ENCODE peak calls at places on chromosomes 4 and X, in four cellular contexts. One of them, this sample, is unnamed.

GRCh38 chr4:21768349-21769310 is 179.9 kb downstream of the KCNIP4 start:
- DNase-seq in colonic mucosa: peak
- DNase-seq in memory B cell: no peak
- DNase-seq in activated naive CD4-positive, alpha-beta T cell treated with anti-CD3 and anti-CD28 coated beads, Interleukin-2, amount 50 U/mL, for 16 hours: no peak
- DNase-seq in this sample: peak

GRCh38 chrX:11374570-11374969 is 81.4 kb downstream of the AMELX start:
- DNase-seq in memory B cell: no peak
- DNase-seq in colonic mucosa: no peak
- DNase-seq in activated naive CD4-positive, alpha-beta T cell treated with anti-CD3 and anti-CD28 coated beads, Interleukin-2, amount 50 U/mL, for 16 hours: no peak
- DNase-seq in this sample: no peak

GRCh38 chr4:2320746-2321145 is 58.8 kb upstream of the MXD4 start:
- DNase-seq in colonic mucosa: no peak
- DNase-seq in activated naive CD4-positive, alpha-beta T cell treated with anti-CD3 and anti-CD28 coated beads, Interleukin-2, amount 50 U/mL, for 16 hours: no peak
- DNase-seq in memory B cell: no peak
- DNase-seq in this sample: no peak

GRCh38 chrX:155577682-155578081 is 35.1 kb downstream of the TMLHE start:
- DNase-seq in activated naive CD4-positive, alpha-beta T cell treated with anti-CD3 and anti-CD28 coated beads, Interleukin-2, amount 50 U/mL, for 16 hours: no peak
- DNase-seq in colonic mucosa: no peak
- DNase-seq in memory B cell: no peak
- DNase-seq in this sample: no peak

GRCh38 chr4:176584031-176584430 is 208.7 kb downstream of the VEGFC start:
- DNase-seq in colonic mucosa: no peak
- DNase-seq in memory B cell: no peak
- DNase-seq in activated naive CD4-positive, alpha-beta T cell treated with anti-CD3 and anti-CD28 coated beads, Interleukin-2, amount 50 U/mL, for 16 hours: no peak
- DNase-seq in this sample: no peak

GRCh38 chr4:86472377-86473019 is 112.6 kb upstream of the MAPK10 start:
- DNase-seq in memory B cell: no peak
- DNase-seq in activated naive CD4-positive, alpha-beta T cell treated with anti-CD3 and anti-CD28 coated beads, Interleukin-2, amount 50 U/mL, for 16 hours: no peak
- DNase-seq in colonic mucosa: no peak
- DNase-seq in this sample: no peak

GRCh38 chr4:141501931-141502330 is 134.5 kb upstream of the IL15 start:
- DNase-seq in memory B cell: no peak
- DNase-seq in colonic mucosa: no peak
- DNase-seq in activated naive CD4-positive, alpha-beta T cell treated with anti-CD3 and anti-CD28 coated beads, Interleukin-2, amount 50 U/mL, for 16 hours: no peak
- DNase-seq in this sample: no peak

GRCh38 chrX:2492536-2493218 is 8.1 kb downstream of the DHRSX start:
- DNase-seq in activated naive CD4-positive, alpha-beta T cell treated with anti-CD3 and anti-CD28 coated beads, Interleukin-2, amount 50 U/mL, for 16 hours: no peak
- DNase-seq in colonic mucosa: no peak
- DNase-seq in memory B cell: no peak
- DNase-seq in this sample: no peak

GRCh38 chr4:1261107-1261928 is 12.4 kb upstream of the CTBP1 start:
- DNase-seq in colonic mucosa: no peak
- DNase-seq in memory B cell: no peak
- DNase-seq in activated naive CD4-positive, alpha-beta T cell treated with anti-CD3 and anti-CD28 coated beads, Interleukin-2, amount 50 U/mL, for 16 hours: no peak
- DNase-seq in this sample: no peak

GRCh38 chr4:10706236-10706635 is 21.7 kb upstream of the CLNK start:
- DNase-seq in memory B cell: no peak
- DNase-seq in colonic mucosa: no peak
- DNase-seq in activated naive CD4-positive, alpha-beta T cell treated with anti-CD3 and anti-CD28 coated beads, Interleukin-2, amount 50 U/mL, for 16 hours: no peak
- DNase-seq in this sample: no peak

GRCh38 chr4:71466775-71467174 is 128.0 kb downstream of the SLC4A4 start:
- DNase-seq in memory B cell: no peak
- DNase-seq in activated naive CD4-positive, alpha-beta T cell treated with anti-CD3 and anti-CD28 coated beads, Interleukin-2, amount 50 U/mL, for 16 hours: no peak
- DNase-seq in colonic mucosa: no peak
- DNase-seq in this sample: no peak

GRCh38 chrX:29491659-29492058 is 723.7 kb upstream of the MAGEB2 start:
- DNase-seq in memory B cell: no peak
- DNase-seq in colonic mucosa: no peak
- DNase-seq in activated naive CD4-positive, alpha-beta T cell treated with anti-CD3 and anti-CD28 coated beads, Interleukin-2, amount 50 U/mL, for 16 hours: no peak
- DNase-seq in this sample: no peak

GRCh38 chrX:24148535-24149345 is 789 bp upstream of the ZFX start:
- DNase-seq in activated naive CD4-positive, alpha-beta T cell treated with anti-CD3 and anti-CD28 coated beads, Interleukin-2, amount 50 U/mL, for 16 hours: no peak
- DNase-seq in colonic mucosa: peak
- DNase-seq in memory B cell: no peak
- DNase-seq in this sample: no peak

GRCh38 chr4:96293806-96294205 is 453.9 kb downstream of the PDHA2 start:
- DNase-seq in memory B cell: no peak
- DNase-seq in colonic mucosa: no peak
- DNase-seq in activated naive CD4-positive, alpha-beta T cell treated with anti-CD3 and anti-CD28 coated beads, Interleukin-2, amount 50 U/mL, for 16 hours: no peak
- DNase-seq in this sample: no peak

GRCh38 chrX:37378399-37378798 is 29.2 kb downstream of the PRRG1 start:
- DNase-seq in activated naive CD4-positive, alpha-beta T cell treated with anti-CD3 and anti-CD28 coated beads, Interleukin-2, amount 50 U/mL, for 16 hours: no peak
- DNase-seq in memory B cell: no peak
- DNase-seq in colonic mucosa: no peak
- DNase-seq in this sample: no peak

GRCh38 chr4:76272999-76273398 is 21.5 kb downstream of the FAM47E start:
- DNase-seq in colonic mucosa: no peak
- DNase-seq in memory B cell: no peak
- DNase-seq in activated naive CD4-positive, alpha-beta T cell treated with anti-CD3 and anti-CD28 coated beads, Interleukin-2, amount 50 U/mL, for 16 hours: no peak
- DNase-seq in this sample: no peak

GRCh38 chr4:34953145-34953799 is 1291.0 kb downstream of the ARAP2 start:
- DNase-seq in activated naive CD4-positive, alpha-beta T cell treated with anti-CD3 and anti-CD28 coated beads, Interleukin-2, amount 50 U/mL, for 16 hours: no peak
- DNase-seq in memory B cell: no peak
- DNase-seq in colonic mucosa: no peak
- DNase-seq in this sample: no peak

GRCh38 chr4:59060895-59061294 is 1950.7 kb upstream of the IGFBP7 start:
- DNase-seq in activated naive CD4-positive, alpha-beta T cell treated with anti-CD3 and anti-CD28 coated beads, Interleukin-2, amount 50 U/mL, for 16 hours: no peak
- DNase-seq in memory B cell: no peak
- DNase-seq in colonic mucosa: no peak
- DNase-seq in this sample: no peak

GRCh38 chrX:125883169-125883568 is 282.9 kb downstream of the DCAF12L2 start:
- DNase-seq in activated naive CD4-positive, alpha-beta T cell treated with anti-CD3 and anti-CD28 coated beads, Interleukin-2, amount 50 U/mL, for 16 hours: no peak
- DNase-seq in colonic mucosa: no peak
- DNase-seq in memory B cell: no peak
- DNase-seq in this sample: no peak

GRCh38 chr4:182642831-182643230 is 274.4 kb downstream of the DCTD start:
- DNase-seq in activated naive CD4-positive, alpha-beta T cell treated with anti-CD3 and anti-CD28 coated beads, Interleukin-2, amount 50 U/mL, for 16 hours: no peak
- DNase-seq in memory B cell: no peak
- DNase-seq in colonic mucosa: no peak
- DNase-seq in this sample: no peak

GRCh38 chr4:36532670-36533373 is 251.4 kb downstream of the DTHD1 start:
- DNase-seq in colonic mucosa: no peak
- DNase-seq in memory B cell: no peak
- DNase-seq in activated naive CD4-positive, alpha-beta T cell treated with anti-CD3 and anti-CD28 coated beads, Interleukin-2, amount 50 U/mL, for 16 hours: no peak
- DNase-seq in this sample: no peak

GRCh38 chr4:163367651-163368050 is 24.0 kb downstream of the NPY5R start:
- DNase-seq in activated naive CD4-positive, alpha-beta T cell treated with anti-CD3 and anti-CD28 coated beads, Interleukin-2, amount 50 U/mL, for 16 hours: no peak
- DNase-seq in memory B cell: no peak
- DNase-seq in colonic mucosa: peak
- DNase-seq in this sample: no peak

GRCh38 chr4:7307391-7308099 is 115.2 kb downstream of the SORCS2 start:
- DNase-seq in colonic mucosa: no peak
- DNase-seq in activated naive CD4-positive, alpha-beta T cell treated with anti-CD3 and anti-CD28 coated beads, Interleukin-2, amount 50 U/mL, for 16 hours: no peak
- DNase-seq in memory B cell: no peak
- DNase-seq in this sample: no peak

GRCh38 chr4:24368801-24369200 is 215.6 kb downstream of the DHX15 start:
- DNase-seq in activated naive CD4-positive, alpha-beta T cell treated with anti-CD3 and anti-CD28 coated beads, Interleukin-2, amount 50 U/mL, for 16 hours: no peak
- DNase-seq in memory B cell: no peak
- DNase-seq in colonic mucosa: no peak
- DNase-seq in this sample: no peak

GRCh38 chrX:55767100-55767499 is 49.6 kb downstream of the RRAGB start:
- DNase-seq in memory B cell: no peak
- DNase-seq in colonic mucosa: no peak
- DNase-seq in activated naive CD4-positive, alpha-beta T cell treated with anti-CD3 and anti-CD28 coated beads, Interleukin-2, amount 50 U/mL, for 16 hours: no peak
- DNase-seq in this sample: no peak

GRCh38 chr4:71765349-71765748 is 18.5 kb downstream of the GC start:
- DNase-seq in colonic mucosa: no peak
- DNase-seq in memory B cell: no peak
- DNase-seq in activated naive CD4-positive, alpha-beta T cell treated with anti-CD3 and anti-CD28 coated beads, Interleukin-2, amount 50 U/mL, for 16 hours: no peak
- DNase-seq in this sample: no peak

GRCh38 chr4:138235419-138235952 is 6.7 kb downstream of the SLC7A11 start:
- DNase-seq in memory B cell: no peak
- DNase-seq in activated naive CD4-positive, alpha-beta T cell treated with anti-CD3 and anti-CD28 coated beads, Interleukin-2, amount 50 U/mL, for 16 hours: no peak
- DNase-seq in colonic mucosa: no peak
- DNase-seq in this sample: no peak

GRCh38 chrX:12080265-12080664 is 58.0 kb upstream of the FRMPD4 start:
- DNase-seq in activated naive CD4-positive, alpha-beta T cell treated with anti-CD3 and anti-CD28 coated beads, Interleukin-2, amount 50 U/mL, for 16 hours: no peak
- DNase-seq in colonic mucosa: no peak
- DNase-seq in memory B cell: no peak
- DNase-seq in this sample: no peak

GRCh38 chrX:13933352-13933751 is 96.3 kb downstream of the GEMIN8 start:
- DNase-seq in colonic mucosa: no peak
- DNase-seq in memory B cell: no peak
- DNase-seq in activated naive CD4-positive, alpha-beta T cell treated with anti-CD3 and anti-CD28 coated beads, Interleukin-2, amount 50 U/mL, for 16 hours: no peak
- DNase-seq in this sample: no peak

GRCh38 chrX:114037515-114037914 is 546.4 kb upstream of the HTR2C start:
- DNase-seq in colonic mucosa: no peak
- DNase-seq in activated naive CD4-positive, alpha-beta T cell treated with anti-CD3 and anti-CD28 coated beads, Interleukin-2, amount 50 U/mL, for 16 hours: no peak
- DNase-seq in memory B cell: no peak
- DNase-seq in this sample: no peak

This sample was measured in T47D.